ENCODE peak calls at places on chromosome 19, in six cellular contexts. F is heart right ventricle; S is fibroblast of the conjunctiva; W is sigmoid colon; X is activated CD4-positive, alpha-beta T cell treated with anti-CD3 and anti-CD28 coated beads, Interleukin-2, amount 50 U/mL, for 24 hours; I is transverse colon. D is an unnamed sample.
A peak's percentile ranks its signal among the peaks of the same experiment; 100 is the strongest.

GRCh38 chr19:801030-801860 is 4.0 kb downstream of the PTBP1 start:
- DNase-seq in F (peak; percentile 84), S (no peak), W (peak; percentile 89), X (no peak), I (peak; percentile 60), D (peak; percentile 53)

GRCh38 chr19:4328243-4328990 is 10.2 kb downstream of the STAP2 start:
- DNase-seq in F (peak; percentile 98), S (peak; percentile 94), W (peak; percentile 99), X (peak; percentile 99), I (peak; percentile 96), D (peak; percentile 97)

GRCh38 chr19:4578552-4579248 is 19.2 kb upstream of the SEMA6B start:
- DNase-seq in F (no peak), S (no peak), W (no peak), X (no peak), I (no peak), D (no peak)

GRCh38 chr19:34263745-34264237 is 9.4 kb downstream of the GARRE1 start:
- DNase-seq in F (no peak), S (no peak), W (no peak), X (no peak), I (no peak), D (no peak)

GRCh38 chr19:49512970-49513745 is 697 bp downstream of the FCGRT start:
- DNase-seq in F (peak; percentile 70), S (no peak), W (peak; percentile 85), X (no peak), I (peak; percentile 75), D (no peak)

GRCh38 chr19:19591133-19591825 is 27.2 kb downstream of the PBX4 start:
- DNase-seq in F (no peak), S (peak; percentile 99), W (no peak), X (peak; percentile 64), I (peak; percentile 35), D (peak; percentile 65)

GRCh38 chr19:45645068-45645630 is 6.0 kb upstream of the EML2 start:
- DNase-seq in F (no peak), S (no peak), W (peak; percentile 67), X (no peak), I (no peak), D (no peak)

GRCh38 chr19:33717878-33718277 is 78.8 kb upstream of the KCTD15 start:
- DNase-seq in F (no peak), S (no peak), W (no peak), X (no peak), I (no peak), D (no peak)

GRCh38 chr19:57850553-57851017 is 926 bp downstream of the ZNF587 start:
- DNase-seq in F (no peak), S (no peak), W (no peak), X (no peak), I (peak; percentile 75), D (peak; percentile 70)

GRCh38 chr19:16657384-16657783 is 2.6 kb downstream of the SMIM7 start:
- DNase-seq in F (no peak), S (no peak), W (no peak), X (no peak), I (no peak), D (no peak)

GRCh38 chr19:17325881-17326594 is 8.6 kb downstream of the ANO8 start:
- DNase-seq in F (no peak), S (no peak), W (no peak), X (no peak), I (no peak), D (no peak)

GRCh38 chr19:11673608-11674041 is 65.1 kb downstream of the ZNF823 start:
- DNase-seq in F (peak; percentile 73), S (peak; percentile 34), W (peak; percentile 82), X (no peak), I (peak; percentile 70), D (peak; percentile 61)

D was measured in mucosa of gallbladder.